ENCODE peak calls at places on chromosomes 16 and 17, in four cellular contexts. Q is cardiac fibroblast, C is dorsolateral prefrontal cortex, G is left ventricle myocardium inferior. F is an unnamed sample.

GRCh38 chr16:56241596-56241995 is 50.3 kb downstream of the GNAO1 start:
- DNase-seq in C (no peak), G (no peak), Q (no peak), F (no peak)

GRCh38 chr16:84404324-84404723 is 36.0 kb downstream of the ATP2C2 start:
- DNase-seq in C (no peak), G (no peak), Q (no peak), F (no peak)

GRCh38 chr17:32875230-32875903 is 1.6 kb downstream of the MYO1D start:
- DNase-seq in C (no peak), G (no peak), Q (no peak), F (no peak)

GRCh38 chr17:18321309-18321708 is 6.2 kb downstream of the SMCR8 start:
- DNase-seq in Q (no peak), C (no peak), G (no peak), F (no peak)

GRCh38 chr17:35807371-35808144 is 1.7 kb upstream of the TAF15 start:
- DNase-seq in C (no peak), G (no peak), Q (peak), F (no peak)

GRCh38 chr16:22694887-22695382 is 119.0 kb upstream of the HS3ST2 start:
- DNase-seq in G (no peak), Q (peak), C (no peak), F (no peak)

GRCh38 chr17:68600881-68601564 is at the start of gene FAM20A:
- DNase-seq in Q (peak), C (no peak), G (peak), F (no peak)

GRCh38 chr16:46830417-46830901 is 521 bp downstream of the C16orf87 start:
- DNase-seq in C (no peak), G (peak), Q (peak), F (peak)

GRCh38 chr16:30031477-30031918 is 427 bp upstream of the TLCD3B start:
- DNase-seq in C (no peak), G (no peak), Q (no peak), F (no peak)

DNA sequence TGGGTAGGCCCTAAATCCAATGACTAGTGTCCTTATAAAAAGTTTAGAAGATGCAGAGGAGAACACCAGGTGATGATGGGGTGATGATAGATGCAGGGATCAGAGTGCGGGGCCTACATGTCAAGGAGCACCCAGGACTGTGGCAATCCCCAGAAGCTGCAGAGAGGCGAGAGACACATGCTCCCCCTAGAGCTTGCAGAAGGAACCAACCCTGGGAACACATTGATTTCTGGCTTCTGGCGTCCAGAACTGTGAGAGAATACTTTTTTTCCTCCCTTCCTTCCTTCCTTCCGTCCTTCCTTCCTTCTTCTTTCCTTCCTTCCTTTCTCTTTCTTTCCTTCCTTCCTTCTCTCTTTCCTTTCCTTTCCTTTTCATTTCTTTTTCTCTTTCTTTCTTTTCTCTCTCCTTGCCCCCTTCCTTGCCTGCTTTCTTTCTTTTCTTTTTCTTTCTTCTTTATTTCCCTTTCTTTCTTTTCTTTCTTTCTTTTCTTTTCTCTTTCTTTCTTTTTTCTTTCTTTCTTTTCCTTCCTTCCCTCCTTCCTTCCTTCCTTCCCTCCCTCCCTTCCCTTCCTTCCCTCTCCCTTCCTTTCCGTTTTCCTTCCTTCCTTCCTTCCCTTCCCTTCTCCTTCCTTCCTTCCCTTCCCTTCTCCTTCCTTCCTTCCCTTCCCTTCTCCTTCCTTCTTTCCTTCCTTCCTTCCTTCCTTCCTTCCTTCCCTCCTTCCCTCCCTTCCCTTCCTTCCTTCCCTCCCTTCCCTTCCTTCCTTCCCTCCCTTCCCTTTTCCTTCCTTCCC is 134.3 kb downstream of the HAPSTR1 start:
- DNase-seq in G (no peak), C (peak), Q (no peak), F (peak)
- TF ChIP-seq CTCF in G (peak), C (peak), Q (no peak), F (no peak)

DNA sequence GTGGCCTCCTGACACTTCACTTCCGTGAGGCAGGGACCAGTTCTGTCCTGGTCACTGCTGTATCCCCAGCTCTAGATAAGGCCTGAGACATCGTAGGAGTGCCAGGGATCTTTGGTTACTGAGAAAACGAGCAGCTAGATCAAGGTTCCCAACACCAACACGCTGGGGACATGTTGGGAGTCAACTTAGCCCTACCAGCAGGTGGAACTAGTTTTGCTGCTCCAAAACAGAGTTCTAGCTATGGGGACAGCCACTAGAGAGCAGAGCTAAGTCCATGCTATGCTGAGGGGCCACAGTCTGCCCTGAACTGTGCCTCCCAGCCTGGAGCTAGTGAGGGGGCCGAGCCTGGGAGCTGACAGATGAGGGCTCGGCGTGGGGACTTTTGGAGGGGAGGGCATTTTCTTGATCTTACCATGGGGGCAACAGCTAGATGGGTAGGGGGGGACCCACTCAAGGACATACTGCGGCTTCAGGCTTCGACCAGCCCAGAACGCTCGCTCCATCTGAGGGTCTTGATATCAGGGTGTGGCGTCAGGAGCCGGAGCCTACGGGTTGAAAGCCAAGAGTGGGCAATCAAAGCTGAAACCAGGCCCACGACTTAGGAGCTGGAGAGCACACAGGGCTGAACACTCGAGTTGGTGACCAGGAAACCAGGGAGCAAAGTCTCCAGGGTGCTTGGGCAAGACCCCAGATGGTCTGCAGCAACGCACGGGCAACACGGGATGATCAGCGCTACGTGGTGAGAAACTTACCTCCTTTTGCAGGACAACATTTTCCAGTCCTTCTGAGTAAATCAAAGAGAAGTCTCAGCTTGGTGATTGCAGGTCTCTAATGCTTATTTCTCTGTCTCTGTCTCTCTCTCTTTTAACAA is 13.4 kb downstream of the SNX20 start:
- DNase-seq in C (no peak), G (no peak), Q (no peak), F (no peak)
- TF ChIP-seq CTCF in C (no peak), G (no peak), Q (no peak), F (no peak)

DNA sequence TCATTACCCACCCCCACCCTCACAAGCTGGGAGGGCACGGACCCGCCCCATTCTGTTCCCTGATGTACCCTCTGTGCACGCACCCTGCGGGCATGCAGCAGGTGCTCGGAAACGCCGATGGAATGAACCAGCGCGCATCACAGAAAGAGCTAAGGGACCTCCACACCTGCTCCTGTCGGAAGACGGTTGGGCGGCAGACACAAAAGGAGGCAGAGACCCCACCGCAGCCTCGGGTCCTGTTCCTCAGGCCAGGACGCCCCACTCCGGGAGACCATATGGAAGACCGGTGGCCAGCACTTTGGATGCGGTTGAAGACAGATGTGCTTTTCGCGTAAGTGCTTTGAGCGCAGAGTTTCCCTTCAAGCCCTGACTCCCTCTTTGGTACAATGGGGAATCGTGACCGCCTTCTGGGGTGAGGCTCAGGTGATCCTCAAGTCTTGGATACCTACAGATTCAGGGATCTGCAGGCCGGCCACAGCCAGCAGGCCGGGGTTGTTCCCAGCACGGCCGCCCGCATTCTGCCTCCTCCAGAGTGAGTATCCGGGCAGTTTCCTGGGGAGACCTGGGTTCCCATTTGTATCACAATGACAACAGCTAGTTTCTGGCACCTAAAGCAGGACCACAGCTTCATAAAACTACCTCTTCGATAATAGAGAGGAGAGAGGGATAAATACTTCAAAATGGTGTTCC is 123.1 kb downstream of the FOXL1 start:
- DNase-seq in G (no peak), C (no peak), Q (no peak), F (no peak)
- TF ChIP-seq CTCF in G (no peak), C (no peak), Q (no peak), F (no peak)

DNA sequence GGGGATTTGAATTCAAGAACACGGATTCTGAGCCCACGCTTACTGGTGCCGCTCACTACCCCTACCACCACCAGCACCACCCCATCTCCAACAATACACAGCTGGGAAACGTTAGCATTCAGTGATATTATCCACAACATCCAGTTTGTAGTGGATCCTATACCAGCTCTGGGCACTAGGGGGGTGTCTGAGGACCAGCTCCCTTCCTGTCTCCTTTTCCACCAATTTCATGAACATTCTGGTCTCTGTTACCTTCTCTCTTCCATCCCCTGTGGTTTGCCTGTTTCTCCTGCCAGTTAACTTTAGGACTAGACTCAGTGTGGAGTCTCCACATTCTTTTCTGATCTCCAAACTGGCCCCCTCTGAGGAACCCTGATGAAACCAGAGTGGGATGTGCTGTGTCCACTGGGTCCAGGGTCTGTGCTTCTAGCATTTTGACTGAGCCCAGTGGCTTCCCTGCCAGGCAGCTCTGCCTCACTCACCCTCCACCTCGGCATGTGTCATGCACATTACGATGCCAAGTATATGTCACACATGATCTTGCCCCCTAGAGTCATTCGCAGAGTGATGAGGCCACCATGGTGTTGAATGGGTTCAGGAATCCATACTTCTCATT is 187.0 kb upstream of the CDH13 start:
- DNase-seq in C (no peak), Q (peak), G (no peak), F (peak)
- TF ChIP-seq CTCF in C (peak), Q (peak), G (peak), F (peak)

DNA sequence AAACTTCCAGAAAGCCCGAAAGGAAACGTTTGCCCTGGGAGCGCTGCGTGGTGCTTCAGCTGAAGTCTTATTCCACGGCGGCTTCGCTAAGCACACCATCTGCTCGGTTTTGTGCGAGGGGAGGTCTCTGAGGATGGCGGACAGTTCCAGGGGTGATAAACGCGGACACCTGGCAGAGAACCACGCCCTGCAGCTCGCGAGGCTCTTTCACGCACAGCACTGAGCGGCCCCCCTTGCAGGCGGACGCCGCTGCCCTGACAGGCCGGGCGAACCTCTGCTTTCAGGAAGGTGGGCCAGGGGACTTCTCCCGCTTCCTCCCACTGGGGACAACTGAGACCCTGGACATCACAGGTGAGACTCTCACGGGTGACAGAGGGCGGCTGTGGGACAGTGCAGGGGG is 3.7 kb downstream of the MVD start:
- DNase-seq in G (no peak), C (no peak), Q (no peak), F (no peak)
- TF ChIP-seq CTCF in G (no peak), C (no peak), Q (no peak), F (no peak)

DNA sequence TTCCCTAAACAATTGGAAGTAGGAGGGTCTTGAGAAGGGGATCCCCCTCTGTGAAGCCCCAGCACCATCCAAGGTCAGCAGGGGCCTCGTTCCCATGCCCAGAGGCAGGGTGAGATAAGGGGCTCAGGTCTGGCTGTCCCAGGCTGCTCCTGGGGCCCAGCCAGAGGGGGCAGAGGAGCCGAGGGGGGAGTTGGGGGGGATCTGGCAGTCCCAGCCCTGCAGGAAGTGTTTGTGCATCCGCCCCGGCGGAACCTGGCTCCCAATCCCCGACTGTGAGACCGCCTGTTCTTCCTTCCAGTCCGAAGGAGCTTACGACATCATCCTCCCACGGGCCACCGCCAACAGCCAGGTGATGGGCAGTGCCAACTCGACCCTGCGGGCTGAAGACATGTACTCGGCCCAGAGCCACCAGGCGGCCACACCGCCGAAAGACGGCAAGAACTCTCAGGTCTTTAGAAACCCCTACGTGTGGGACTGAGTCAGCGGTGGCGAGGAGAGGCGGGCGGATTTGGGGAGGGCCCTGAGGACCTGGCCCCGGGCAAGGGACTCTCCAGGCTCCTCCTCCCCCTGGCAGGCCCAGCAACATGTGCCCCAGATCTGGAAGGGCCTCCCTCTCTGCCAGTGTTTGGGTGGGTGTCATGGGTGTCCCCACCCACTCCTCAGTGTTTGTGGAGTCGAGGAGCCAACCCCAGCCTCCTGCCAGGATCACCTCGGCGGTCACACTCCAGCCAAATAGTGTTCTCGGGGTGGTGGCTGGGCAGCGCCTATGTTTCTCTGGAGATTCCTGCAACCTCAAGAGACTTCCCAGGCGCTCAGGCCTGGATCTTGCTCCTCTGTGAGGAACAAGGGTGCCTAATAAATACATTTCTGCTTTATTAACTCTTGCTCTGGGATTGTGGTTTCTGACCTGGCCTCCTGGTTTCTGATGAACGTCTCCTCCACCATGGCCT is 14.9 kb downstream of the GPRC5C start:
- DNase-seq in Q (peak), G (peak), C (no peak), F (peak)
- TF ChIP-seq CTCF in Q (no peak), G (no peak), C (no peak), F (peak)

F was measured in MCF 10A.